ENCODE peak calls at places on chromosomes 7 and 10, in four cellular contexts. O is esophagus muscularis mucosa, G is coronary artery, X is iPS DF 6.9. K is an unnamed sample.
A peak's percentile ranks its signal among the peaks of the same experiment; 100 is the strongest.

GRCh38 chr7:121020652-121021051 is 32.1 kb downstream of the CPED1 start:
- DNase-seq in G (no peak), O (no peak), X (no peak), K (no peak)

GRCh38 chr7:54546081-54546985 is 4.2 kb downstream of the VSTM2A start:
- DNase-seq in X (no peak), G (no peak), O (no peak), K (peak; percentile 82)

GRCh38 chr7:50711271-50712175 is 71.2 kb downstream of the GRB10 start:
- DNase-seq in O (no peak), G (no peak), X (no peak), K (no peak)

GRCh38 chr10:110893559-110894179 is 21.9 kb downstream of the PDCD4 start:
- DNase-seq in X (no peak), G (no peak), O (no peak), K (no peak)

GRCh38 chr10:104267721-104268690 is 978 bp upstream of the GSTO2 start:
- DNase-seq in X (no peak), G (no peak), O (no peak), K (peak; percentile 62)

GRCh38 chr10:82190432-82191260 is 315.7 kb downstream of the NRG3 start:
- DNase-seq in G (no peak), X (no peak), O (no peak), K (no peak)

GRCh38 chr7:151383638-151384351 is 26.0 kb downstream of the WDR86 start:
- DNase-seq in G (no peak), O (no peak), X (no peak), K (no peak)

GRCh38 chr10:121665809-121666208 is 67.6 kb upstream of the FGFR2 start:
- DNase-seq in X (no peak), O (no peak), G (no peak), K (no peak)

GRCh38 chr7:27922907-27923306 is 182.9 kb downstream of the TAX1BP1 start:
- DNase-seq in O (no peak), X (no peak), G (no peak), K (no peak)

GRCh38 chr10:5945203-5945534 is 32.2 kb downstream of the IL15RA start:
- DNase-seq in G (no peak), X (no peak), O (no peak), K (no peak)

GRCh38 chr7:78924581-78924980 is 528.9 kb downstream of the MAGI2 start:
- DNase-seq in X (peak; percentile 9), G (no peak), O (no peak), K (no peak)

GRCh38 chr10:132515811-132516726 is 21.5 kb upstream of the INPP5A start:
- DNase-seq in X (no peak), G (peak; percentile 71), O (no peak), K (peak; percentile 21)

GRCh38 chr10:133090101-133090500 is 2.4 kb downstream of the ADGRA1 start:
- DNase-seq in G (no peak), O (no peak), X (no peak), K (peak; percentile 67)

GRCh38 chr10:116730464-116731260 is 11.7 kb downstream of the HSPA12A start:
- DNase-seq in X (no peak), O (no peak), G (no peak), K (no peak)

GRCh38 chr7:135645296-135645904 is 16.9 kb upstream of the STMP1 start:
- DNase-seq in X (no peak), G (no peak), O (no peak), K (no peak)

GRCh38 chr10:19638173-19638872 is 177.9 kb upstream of the PLXDC2 start:
- DNase-seq in X (no peak), O (no peak), G (no peak), K (peak; percentile 27)

GRCh38 chr10:103053659-103054581 is 135.8 kb downstream of the CNNM2 start:
- DNase-seq in G (peak; percentile 80), O (no peak), X (peak; percentile 45), K (peak; percentile 77)

GRCh38 chr10:79904671-79905321 is 44.1 kb downstream of the SFTPD start:
- DNase-seq in O (no peak), G (peak; percentile 87), X (no peak), K (peak; percentile 94)

GRCh38 chr7:16420329-16420648 is 1.0 kb downstream of the CRPPA start:
- DNase-seq in G (no peak), O (no peak), X (no peak), K (no peak)
- H3K27ac ChIP-seq in G (peak overlapping the region; percentile 97), O (peak overlapping the region; percentile 97), X (no peak overlapping the region), K (peak overlapping the region; percentile 93)

DNA sequence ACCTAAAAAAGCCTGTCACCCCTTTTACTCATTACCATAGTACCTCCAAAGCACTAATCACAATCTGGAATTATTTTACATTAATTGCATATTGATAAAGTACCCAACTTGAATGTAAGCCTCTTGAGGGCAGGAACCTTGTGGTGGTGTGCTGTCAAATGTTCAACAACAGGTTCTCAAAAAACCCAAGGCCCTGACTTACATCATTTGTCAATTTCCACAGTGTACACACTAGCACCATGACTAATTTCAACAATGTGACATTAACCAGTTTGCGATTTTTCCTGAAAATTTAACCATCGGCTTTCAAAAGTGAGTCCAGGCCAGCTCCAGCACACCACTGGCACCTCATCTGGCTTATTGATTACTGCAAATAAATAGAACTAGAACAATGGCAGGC is 87.5 kb downstream of the SVOPL start:
- DNase-seq in X (no peak), O (no peak), G (no peak), K (no peak)
- H3K27ac ChIP-seq in X (no peak overlapping the region), O (no peak overlapping the region), G (no peak overlapping the region), K (no peak overlapping the region)

DNA sequence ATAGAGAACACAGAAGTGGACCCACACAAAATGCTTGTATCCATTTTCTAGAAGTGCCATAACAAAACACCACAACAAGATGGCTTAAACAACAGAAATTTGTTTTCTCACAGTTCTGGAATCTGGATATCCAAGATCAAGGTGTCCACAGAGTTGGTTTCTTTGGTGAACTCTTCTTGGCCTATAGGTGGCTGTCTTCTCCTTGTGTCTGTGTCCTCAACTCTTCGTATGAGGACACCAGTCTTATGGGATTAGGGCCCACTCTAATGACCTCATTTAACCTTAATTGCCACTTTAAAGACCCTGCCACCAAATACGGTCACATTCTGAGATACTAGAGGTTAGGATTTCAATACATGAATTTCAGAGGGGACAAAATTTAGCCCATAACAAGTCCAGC is 30.8 kb upstream of the C10orf71 start:
- DNase-seq in O (no peak), G (no peak), X (no peak), K (no peak)
- H3K27ac ChIP-seq in O (no peak overlapping the region), G (no peak overlapping the region), X (no peak overlapping the region), K (no peak overlapping the region)

GRCh38 chr7:112566392-112567324 is 85.9 kb downstream of the LSMEM1 start:
- DNase-seq in G (no peak), X (no peak), O (no peak), K (no peak)

GRCh38 chr7:112572669-112573301 is 92.0 kb downstream of the LSMEM1 start:
- DNase-seq in X (no peak), G (no peak), O (no peak), K (no peak)

GRCh38 chr7:112571852-112572607 is 91.2 kb downstream of the LSMEM1 start:
- DNase-seq in X (no peak), G (no peak), O (no peak), K (no peak)

DNA sequence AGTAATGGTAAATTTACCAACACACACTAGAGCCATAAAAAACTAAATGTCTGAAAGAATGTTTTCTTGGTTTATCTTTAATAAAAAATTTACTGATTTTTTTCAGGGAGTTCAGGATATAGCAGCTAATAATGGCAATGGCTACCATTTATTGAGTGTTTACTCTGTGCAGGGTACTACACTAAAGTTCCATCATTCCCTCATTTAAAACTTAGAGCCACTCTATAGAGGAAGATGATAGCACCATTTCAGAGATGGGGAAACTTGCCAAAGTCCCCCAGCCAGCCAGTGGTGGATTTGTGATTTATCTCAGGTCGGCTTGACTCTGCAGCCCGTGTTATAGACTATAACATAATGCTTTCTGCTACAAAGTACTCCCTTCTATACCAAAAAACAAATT is 86.6 kb downstream of the LSMEM1 start:
- DNase-seq in X (no peak), G (no peak), O (no peak), K (no peak)
- H3K27ac ChIP-seq in X (no peak overlapping the region), G (no peak overlapping the region), O (no peak overlapping the region), K (no peak overlapping the region)

GRCh38 chr10:124605856-124606812 is 138.0 kb downstream of the FAM53B start:
- DNase-seq in G (no peak), O (no peak), X (no peak), K (no peak)

GRCh38 chr10:124608093-124608721 is 136.0 kb downstream of the FAM53B start:
- DNase-seq in X (no peak), O (no peak), G (no peak), K (no peak)

GRCh38 chr10:124609698-124610097 is 134.5 kb downstream of the FAM53B start:
- DNase-seq in O (no peak), X (no peak), G (no peak), K (no peak)

GRCh38 chr10:124606822-124607221 is 137.4 kb downstream of the FAM53B start:
- DNase-seq in X (no peak), G (no peak), O (no peak), K (no peak)

GRCh38 chr10:124607693-124608092 is 136.5 kb downstream of the FAM53B start:
- DNase-seq in O (no peak), G (no peak), X (no peak), K (peak; percentile 76)
- H3K27ac ChIP-seq in O (no peak overlapping the region), G (no peak overlapping the region), X (no peak overlapping the region), K (no peak overlapping the region)